ENCODE peak calls at places on chromosomes 13 and 19, in nine cellular contexts. I is amygdala, K is anterior cingulate cortex, F is endothelial cell, S is WERI-Rb-1, O is aorta, D is fibroblast of the conjunctiva, M is upper lobe of right lung, T is mammary epithelial cell. B is an unnamed sample.

GRCh38 chr19:49415102-49415809 is 8.0 kb downstream of the PTH2 start:
- DNase-seq in S (no peak), M (no peak), O (no peak), F (no peak), D (no peak), K (no peak), I (no peak), T (no peak), B (no peak)

GRCh38 chr13:78192721-78193120 is 274.1 kb upstream of the EDNRB start:
- DNase-seq in O (no peak), S (no peak), I (no peak), D (no peak), F (no peak), K (no peak), M (no peak), T (no peak), B (no peak)

GRCh38 chr13:102598061-102598460 is 1.3 kb downstream of the TPP2 start:
- DNase-seq in D (no peak), M (no peak), S (no peak), T (peak), K (no peak), O (no peak), F (no peak), I (no peak), B (no peak)

GRCh38 chr13:28283600-28283999 is 145.3 kb downstream of the PAN3 start:
- DNase-seq in O (no peak), M (no peak), T (no peak), D (no peak), S (no peak), I (no peak), F (no peak), K (no peak), B (no peak)

GRCh38 chr19:1678073-1678472 is 25.7 kb upstream of the TCF3 start:
- DNase-seq in I (no peak), D (no peak), F (no peak), M (no peak), S (no peak), T (no peak), K (no peak), O (no peak), B (no peak)

GRCh38 chr13:34410653-34411052 is 531.4 kb upstream of the NBEA start:
- DNase-seq in S (no peak), D (no peak), O (no peak), M (no peak), T (no peak), F (no peak), K (no peak), I (no peak), B (no peak)

GRCh38 chr13:98397221-98397620 is 179.7 kb downstream of the STK24 start:
- DNase-seq in I (no peak), O (no peak), S (no peak), K (no peak), F (no peak), T (no peak), M (no peak), D (no peak), B (no peak)

GRCh38 chr19:7376151-7376852 is 27.6 kb downstream of the ARHGEF18 start:
- DNase-seq in M (no peak), D (no peak), S (no peak), K (no peak), T (peak), O (peak), F (no peak), I (no peak), B (no peak)

GRCh38 chr13:44692173-44692713 is 116.1 kb upstream of the TSC22D1 start:
- DNase-seq in M (no peak), S (no peak), I (no peak), F (no peak), D (no peak), T (peak), K (no peak), O (no peak), B (no peak)

GRCh38 chr19:3350014-3350663 is 16.2 kb upstream of the NFIC start:
- DNase-seq in T (no peak), D (no peak), F (no peak), M (no peak), O (no peak), S (no peak), K (no peak), I (no peak), B (no peak)

GRCh38 chr19:34365463-34366401 is 736 bp downstream of the GPI start:
- DNase-seq in K (no peak), D (no peak), M (peak), T (peak), O (peak), S (peak), I (no peak), F (peak), B (no peak)

GRCh38 chr13:40681341-40682051 is 15.1 kb upstream of the FOXO1 start:
- DNase-seq in I (no peak), O (no peak), D (no peak), F (no peak), S (no peak), M (no peak), T (no peak), K (no peak), B (no peak)

GRCh38 chr13:79423801-79424642 is 18.0 kb upstream of the RBM26 start:
- DNase-seq in T (no peak), F (no peak), S (no peak), O (no peak), K (no peak), M (no peak), D (peak), I (no peak), B (peak)

GRCh38 chr19:5436101-5436947 is 18.9 kb upstream of the ZNRF4 start:
- DNase-seq in F (peak), D (no peak), M (no peak), T (no peak), S (peak), I (no peak), K (no peak), O (no peak), B (peak)

GRCh38 chr19:16684216-16684615 is 23.3 kb downstream of the TMEM38A start:
- DNase-seq in M (no peak), S (no peak), O (no peak), F (no peak), T (no peak), D (no peak), I (no peak), K (no peak), B (no peak)

GRCh38 chr19:3100747-3101730 is 6.9 kb downstream of the GNA11 start:
- DNase-seq in I (no peak), K (no peak), S (no peak), D (no peak), O (no peak), M (no peak), T (no peak), F (no peak), B (no peak)

GRCh38 chr13:36131215-36131930 is at the start of gene DCLK1:
- DNase-seq in O (peak), D (peak), M (peak), I (no peak), K (no peak), T (peak), F (peak), S (peak), B (peak)

GRCh38 chr19:964761-965694 is 19.1 kb upstream of the WDR18 start:
- DNase-seq in M (no peak), S (no peak), F (no peak), D (no peak), I (no peak), O (no peak), K (no peak), T (peak), B (no peak)

GRCh38 chr13:68099616-68100015 is 869.5 kb upstream of the PCDH9 start:
- DNase-seq in I (no peak), F (no peak), D (peak), O (no peak), S (no peak), M (no peak), K (no peak), T (peak), B (no peak)

GRCh38 chr13:114129649-114130062 is 2.8 kb downstream of the RASA3 start:
- DNase-seq in S (no peak), F (no peak), O (no peak), I (no peak), K (no peak), D (no peak), M (no peak), T (no peak), B (no peak)

GRCh38 chr19:16893686-16893990 is 4.8 kb downstream of the F2RL3 start:
- DNase-seq in K (no peak), F (no peak), D (no peak), M (no peak), S (peak), T (no peak), O (no peak), I (no peak), B (no peak)

B was measured in NCI-H1930.